ENCODE peak calls at places on chromosomes 7 and 10, in four cellular contexts. R is A549, L is endothelial cell of umbilical vein, P is OCI-LY7. C is an unnamed sample. For H3K4me1, the result is how much of the 10 kb centered on the place peaks cover.

GRCh38 chr7:6631605-6632004 is 5.5 kb upstream of the ZNF316 start:
- DNase-seq in R (no peak), L (no peak), P (no peak), C (no peak)

GRCh38 chr7:22712999-22713398 is 14.0 kb upstream of the IL6 start:
- DNase-seq in R (no peak), L (no peak), P (no peak), C (no peak)

GRCh38 chr10:100886099-100886498 is 26.7 kb upstream of the SLF2 start:
- DNase-seq in R (no peak), L (no peak), P (no peak), C (no peak)

GRCh38 chr10:24762966-24763623 is 39.4 kb upstream of the ARHGAP21 start:
- DNase-seq in R (peak), L (peak), P (no peak), C (no peak)

GRCh38 chr7:111198255-111198654 is 107.3 kb downstream of the LRRN3 start:
- DNase-seq in R (no peak), L (peak), P (no peak), C (peak)

GRCh38 chr7:95921543-95921942 is 149.2 kb downstream of the DYNC1I1 start:
- DNase-seq in R (no peak), L (no peak), P (no peak), C (no peak)

GRCh38 chr7:90892213-90892612 is 296.1 kb downstream of the CDK14 start:
- DNase-seq in R (no peak), L (no peak), P (no peak), C (no peak)

GRCh38 chr7:57487957-57488356 is 38.0 kb downstream of the ZNF716 start:
- DNase-seq in R (no peak), L (no peak), P (no peak), C (no peak)

GRCh38 chr7:158024881-158025280 is 562.7 kb downstream of the PTPRN2 start:
- DNase-seq in R (no peak), L (no peak), P (no peak), C (no peak)

GRCh38 chr10:121999301-121999700 is 10.3 kb downstream of the TACC2 start:
- DNase-seq in R (no peak), L (no peak), P (no peak), C (no peak)

GRCh38 chr10:112738586-112739218 is 211.3 kb upstream of the TCF7L2 start:
- DNase-seq in R (no peak), L (no peak), P (no peak), C (peak)

GRCh38 chr7:32066441-32066840 is 3.8 kb downstream of the PDE1C start:
- DNase-seq in R (no peak), L (no peak), P (no peak), C (no peak)

GRCh38 chr7:75830978-75831377 is 17.4 kb upstream of the CCL24 start:
- DNase-seq in R (no peak), L (no peak), P (no peak), C (no peak)

GRCh38 chr10:111511751-111512150 is 434.9 kb downstream of the ADRA2A start:
- DNase-seq in R (no peak), L (no peak), P (no peak), C (peak)

GRCh38 chr7:156466262-156466661 is 174.3 kb upstream of the RNF32 start:
- DNase-seq in R (no peak), L (no peak), P (no peak), C (no peak)

GRCh38 chr10:75623310-75623940 is 192.0 kb downstream of the LRMDA start:
- DNase-seq in R (no peak), L (no peak), P (no peak), C (no peak)

GRCh38 chr7:131164025-131164899 is 163.4 kb upstream of the MKLN1 start:
- DNase-seq in R (peak), L (peak), P (no peak), C (no peak)

DNA sequence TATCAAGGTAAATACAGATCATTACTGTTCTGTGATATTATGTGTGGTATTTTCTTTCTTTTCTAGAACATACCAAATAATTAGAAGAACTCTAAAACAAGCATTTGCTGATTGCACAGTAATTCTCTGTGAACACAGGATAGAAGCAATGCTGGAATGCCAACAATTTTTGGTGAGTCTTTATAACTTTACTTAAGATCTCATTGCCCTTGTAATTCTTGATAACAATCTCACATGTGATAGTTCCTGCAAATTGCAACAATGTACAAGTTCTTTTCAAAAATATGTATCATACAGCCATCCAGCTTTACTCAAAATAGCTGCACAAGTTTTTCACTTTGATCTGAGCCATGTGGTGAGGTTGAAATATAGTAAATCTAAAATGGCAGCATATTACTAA is 185.6 kb downstream of the CFTR start:
- DNase-seq in R (no peak), L (no peak), P (no peak), C (no peak)
- H3K4me2 ChIP-seq in R (peak), L (peak), P (no peak), C (no peak)

GRCh38 chr10:2744547-2745212 is 322.7 kb upstream of the PFKP start:
- DNase-seq in R (no peak), L (no peak), P (no peak), C (no peak)
- H3K4me3 ChIP-seq in R (no peak), L (no peak), P (no peak), C (no peak)

DNA sequence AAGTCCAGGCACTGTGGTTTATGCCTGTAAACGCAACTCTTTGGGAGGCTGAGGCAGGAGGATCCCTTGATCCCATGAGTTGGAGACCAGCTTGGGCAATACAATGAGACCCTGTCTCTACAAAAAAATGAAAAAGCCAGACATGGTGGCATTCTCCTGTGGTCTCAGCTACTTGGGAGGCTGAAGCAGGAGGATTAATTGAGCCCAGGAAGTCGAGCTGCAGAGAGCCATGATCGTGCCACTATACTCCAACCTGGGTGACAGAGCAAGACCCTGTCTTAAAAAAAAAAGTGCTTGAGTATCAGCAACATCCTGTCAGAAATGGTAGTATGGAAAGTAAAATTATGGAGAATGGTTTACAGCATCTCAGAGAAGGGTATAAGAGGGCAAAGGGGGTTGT is 11.6 kb downstream of the APBB1IP start:
- DNase-seq in R (no peak), L (no peak), P (peak), C (no peak)
- H3K4me1 ChIP-seq in R (under half), L (under half), P (half or more), C (under half)

DNA sequence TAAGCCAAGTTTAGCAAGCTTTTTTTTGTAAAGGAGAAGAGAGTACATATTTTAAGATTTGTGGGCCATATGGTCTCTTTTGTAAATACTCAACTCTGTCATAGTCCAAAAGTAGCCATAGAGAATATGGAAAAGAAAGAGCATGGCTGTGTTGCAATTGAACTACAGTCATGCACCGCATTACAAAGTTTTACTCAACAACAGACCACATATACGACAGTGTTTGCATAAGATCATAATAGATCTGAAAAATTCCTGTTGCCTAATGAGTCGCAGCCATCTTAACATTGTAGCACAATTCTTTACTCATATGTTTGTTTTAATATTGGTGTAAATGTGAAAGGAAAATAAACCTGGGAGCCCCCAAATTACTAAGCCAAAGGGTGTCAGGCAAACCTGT is 440.8 kb downstream of the HTR7 start:
- DNase-seq in R (no peak), L (no peak), P (no peak), C (peak)
- H3K4me2 ChIP-seq in R (no peak), L (no peak), P (no peak), C (peak)

GRCh38 chr10:35637456-35637855 is 4.6 kb downstream of the FZD8 start:
- DNase-seq in R (no peak), L (peak), P (no peak), C (no peak)
- H3K4me3 ChIP-seq in R (no peak), L (no peak), P (no peak), C (no peak)

GRCh38 chr7:105693576-105693975 is 112.3 kb upstream of the EFCAB10 start:
- DNase-seq in R (no peak), L (no peak), P (no peak), C (no peak)
- H3K4me1 ChIP-seq in R (under half), L (under half), P (under half), C (under half)

DNA sequence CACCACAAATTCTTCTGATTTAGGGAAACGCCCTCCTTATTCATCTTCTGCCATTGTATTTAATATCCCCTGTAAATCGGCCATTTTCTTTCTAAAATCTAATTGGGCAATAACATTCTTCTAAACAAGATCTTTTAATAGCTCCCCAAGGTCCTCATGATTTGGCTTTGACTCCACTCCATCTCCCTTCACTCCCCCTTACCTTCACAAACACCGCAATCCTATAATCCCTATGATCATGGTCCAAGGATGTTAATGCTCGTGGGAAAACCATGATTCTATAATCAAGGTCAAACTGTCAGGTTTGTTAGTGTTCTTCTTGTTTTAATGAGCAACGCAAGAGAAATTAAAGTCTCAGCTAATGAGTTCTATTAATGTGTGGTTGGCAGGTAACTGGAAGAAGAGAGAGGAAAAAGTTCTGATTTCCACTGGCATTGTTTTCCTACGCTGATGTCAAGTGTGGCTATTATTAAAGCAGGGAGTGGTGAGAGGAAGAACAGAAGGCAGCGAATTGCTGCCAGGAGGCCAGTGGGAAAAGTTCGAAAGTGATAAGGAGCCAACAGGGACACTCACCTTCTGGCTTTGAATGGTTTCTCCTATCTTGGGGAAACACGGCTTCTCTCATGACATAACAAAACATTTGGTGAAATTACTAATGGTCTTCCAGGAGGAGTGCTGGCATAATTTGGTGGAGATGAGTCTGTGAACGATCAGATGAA is 28.1 kb downstream of the LRRC72 start:
- DNase-seq in R (no peak), L (no peak), P (no peak), C (no peak)
- H3K4me2 ChIP-seq in R (no peak), L (no peak), P (no peak), C (no peak)

C was measured in hepatocyte.